ENCODE peak calls at places on chromosomes 5 and 9, in eight cellular contexts. K is adrenal gland, W is psoas muscle, C is A673, R is astrocyte of the spinal cord, S is thoracic aorta, N is kidney, D is foreskin fibroblast. V is an unnamed sample.

GRCh38 chr5:149584106-149584505 is 2.8 kb downstream of the ARHGEF37 start:
- DNase-seq in C (no peak), D (no peak), K (no peak), S (no peak), W (no peak), N (no peak), R (no peak), V (no peak)

GRCh38 chr5:124743534-124744169 is 2.8 kb downstream of the ZNF608 start:
- DNase-seq in C (no peak), S (no peak), K (no peak), W (no peak), D (peak), N (no peak), R (peak), V (peak)

GRCh38 chr9:124009835-124010226 is 1.7 kb upstream of the LHX2 start:
- DNase-seq in W (no peak), N (no peak), C (no peak), R (no peak), D (no peak), S (no peak), K (no peak), V (no peak)

GRCh38 chr9:76534031-76534430 is 75.0 kb downstream of the GCNT1 start:
- DNase-seq in S (no peak), W (no peak), C (no peak), D (no peak), R (peak), K (no peak), N (no peak), V (no peak)

GRCh38 chr5:36521838-36522745 is 84.3 kb upstream of the SLC1A3 start:
- DNase-seq in K (no peak), C (no peak), R (peak), S (no peak), W (no peak), D (no peak), N (no peak), V (peak)

GRCh38 chr5:61637566-61637965 is 305.5 kb downstream of the ZSWIM6 start:
- DNase-seq in S (no peak), W (no peak), K (no peak), D (peak), N (no peak), R (no peak), C (peak), V (peak)

GRCh38 chr9:124392855-124393460 is 22.3 kb downstream of the PSMB7 start:
- DNase-seq in R (peak), W (no peak), C (peak), S (no peak), N (no peak), D (peak), K (peak), V (peak)

GRCh38 chr9:27429436-27429835 is 94.7 kb upstream of the IFNK start:
- DNase-seq in K (no peak), N (no peak), D (no peak), R (no peak), W (no peak), C (no peak), S (no peak), V (no peak)

GRCh38 chr5:59123595-59124561 is 541.0 kb downstream of the RAB3C start:
- DNase-seq in S (no peak), N (no peak), K (no peak), W (no peak), C (no peak), R (no peak), D (no peak), V (no peak)

GRCh38 chr9:15670884-15671283 is 118.0 kb downstream of the CCDC171 start:
- DNase-seq in N (no peak), W (no peak), C (no peak), R (no peak), D (no peak), K (no peak), S (no peak), V (no peak)

GRCh38 chr9:133677126-133678010 is 41.2 kb downstream of the DBH start:
- DNase-seq in R (no peak), S (no peak), D (no peak), K (no peak), N (peak), C (no peak), W (no peak), V (no peak)

GRCh38 chr5:147411612-147412310 is 98.1 kb downstream of the DPYSL3 start:
- DNase-seq in S (no peak), D (no peak), C (no peak), N (no peak), R (no peak), K (no peak), W (no peak), V (no peak)

GRCh38 chr5:178328826-178329225 is 96.2 kb upstream of the PHYKPL start:
- DNase-seq in K (no peak), S (no peak), N (peak), R (no peak), W (no peak), C (no peak), D (no peak), V (no peak)

GRCh38 chr9:20524776-20525175 is 97.5 kb downstream of the MLLT3 start:
- DNase-seq in K (no peak), C (peak), R (no peak), N (no peak), W (no peak), S (no peak), D (no peak), V (peak)

GRCh38 chr5:94700592-94700991 is 82.1 kb downstream of the SLF1 start:
- DNase-seq in D (no peak), K (no peak), C (no peak), N (no peak), S (no peak), W (no peak), R (no peak), V (peak)

GRCh38 chr9:32264171-32264862 is 120.1 kb upstream of the ACO1 start:
- DNase-seq in C (peak), N (no peak), W (no peak), K (peak), S (no peak), D (no peak), R (peak), V (peak)

GRCh38 chr5:135009736-135010501 is 24.1 kb downstream of the PITX1 start:
- DNase-seq in S (no peak), R (no peak), K (no peak), N (peak), W (no peak), C (no peak), D (no peak), V (no peak)

GRCh38 chr5:96117863-96118651 is 156.4 kb upstream of the ELL2 start:
- DNase-seq in D (peak), K (no peak), S (no peak), W (no peak), N (no peak), C (no peak), R (no peak), V (peak)

GRCh38 chr9:6479959-6480358 is 67.0 kb downstream of the UHRF2 start:
- DNase-seq in N (no peak), K (no peak), R (no peak), C (no peak), S (no peak), W (no peak), D (no peak), V (no peak)

GRCh38 chr5:172322028-172322965 is 38.7 kb upstream of the UBTD2 start:
- DNase-seq in R (no peak), S (no peak), D (no peak), N (no peak), C (no peak), K (no peak), W (no peak), V (peak)

GRCh38 chr5:38420691-38421395 is 135.6 kb downstream of the LIFR start:
- DNase-seq in R (peak), D (peak), K (peak), S (no peak), N (no peak), W (peak), C (peak), V (peak)

GRCh38 chr5:121962347-121962670 is 534 bp downstream of the SRFBP1 start:
- DNase-seq in D (peak), S (no peak), C (no peak), K (no peak), N (no peak), R (no peak), W (no peak), V (no peak)
- H3K4me3 ChIP-seq in D (peak), S (peak), C (peak), K (peak), N (peak), R (peak), W (peak), V (peak)

DNA sequence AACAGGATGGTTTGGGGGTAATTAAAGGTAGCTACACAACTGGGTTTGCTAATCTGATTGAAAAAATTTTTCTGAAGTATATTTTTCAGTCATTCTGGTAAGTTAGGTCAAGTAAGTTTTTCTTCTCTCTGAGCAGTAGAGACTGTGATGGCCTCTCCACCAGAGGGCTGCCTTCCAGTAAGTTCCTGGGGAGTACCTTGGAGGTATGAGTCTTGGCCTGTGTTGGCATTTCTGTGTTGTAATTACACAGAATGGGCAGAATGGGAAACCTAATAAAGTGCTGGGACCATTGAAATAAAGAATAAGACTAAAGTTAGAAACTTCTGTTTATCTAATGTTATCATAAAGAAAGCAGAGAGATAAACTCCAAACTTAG is 430.8 kb downstream of the ARHGEF28 start:
- DNase-seq in N (no peak), S (no peak), C (peak), R (peak), K (peak), W (no peak), D (peak), V (peak)
- TF ChIP-seq CTCF in N (peak), S (no peak), C (peak), R (peak), K (peak), W (peak), D (peak), V (peak)

DNA sequence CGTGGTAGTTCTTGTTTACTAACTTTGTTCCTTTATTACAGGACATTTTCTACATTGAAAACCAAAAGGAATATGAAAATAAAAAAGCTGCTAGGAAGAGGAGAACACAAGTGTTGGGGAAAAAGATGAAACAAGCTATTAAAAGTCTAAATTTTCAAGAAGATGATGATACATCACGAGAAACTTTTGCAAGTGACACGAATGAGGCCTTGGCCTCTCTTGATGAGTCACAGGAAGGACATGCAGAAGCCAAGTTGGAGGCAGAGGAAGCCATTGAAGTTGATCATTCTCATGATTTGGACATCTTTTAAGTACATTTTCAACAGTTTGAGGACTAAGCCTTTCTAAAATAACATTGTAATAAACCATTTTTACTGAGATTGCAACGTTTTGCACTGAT is 23.8 kb downstream of the PHAX start:
- DNase-seq in K (peak), W (no peak), S (no peak), C (peak), N (no peak), R (peak), D (peak), V (peak)
- H3K4me3 ChIP-seq in K (no peak), W (no peak), S (no peak), C (no peak), N (no peak), R (no peak), D (no peak), V (no peak)

GRCh38 chr5:78534148-78535009 is 114.2 kb downstream of the LHFPL2 start:
- DNase-seq in D (peak), S (peak), W (peak), K (peak), N (peak), R (peak), C (no peak), V (no peak)

GRCh38 chr5:78536797-78537196 is 111.8 kb downstream of the LHFPL2 start:
- DNase-seq in N (no peak), S (no peak), W (no peak), C (no peak), K (no peak), R (no peak), D (no peak), V (no peak)

GRCh38 chr5:78537406-78537805 is 111.2 kb downstream of the LHFPL2 start:
- DNase-seq in W (no peak), C (no peak), S (no peak), K (no peak), R (no peak), N (no peak), D (no peak), V (no peak)

GRCh38 chr5:78530342-78531096 is 118.1 kb downstream of the LHFPL2 start:
- DNase-seq in R (peak), K (peak), D (peak), S (no peak), C (peak), W (no peak), N (no peak), V (peak)

GRCh38 chr5:78533356-78533755 is 115.2 kb downstream of the LHFPL2 start:
- DNase-seq in R (peak), C (no peak), D (no peak), W (no peak), S (no peak), N (no peak), K (no peak), V (peak)
- TF ChIP-seq CTCF in R (peak), C (peak), D (peak), W (peak), S (no peak), N (peak), K (peak), V (peak)

V was measured in epithelial cell of esophagus.